ENCODE peak calls at places on chromosome 1, in eight cellular contexts. C is HepG2, I is SK-N-MC, R is mammary epithelial cell, U is MM.1S, Y is HCT116, S is hepatocyte, J is K562. G is an unnamed sample.

GRCh38 chr1:112722601-112723510 is 7.7 kb upstream of the PPM1J start:
- DNase-seq in I (no peak), Y (no peak), J (no peak), S (peak), U (no peak), R (no peak), C (no peak), G (peak)

GRCh38 chr1:225962440-225962975 is 21.5 kb upstream of the LEFTY2 start:
- DNase-seq in I (no peak), Y (no peak), R (no peak), C (peak), J (peak), U (peak), S (peak), G (no peak)

GRCh38 chr1:2496746-2497145 is 20.7 kb downstream of the PLCH2 start:
- DNase-seq in R (no peak), Y (no peak), C (no peak), I (no peak), S (no peak), J (no peak), U (no peak), G (no peak)

GRCh38 chr1:12529640-12530174 is 88.3 kb downstream of the DHRS3 start:
- DNase-seq in Y (no peak), U (no peak), R (no peak), C (no peak), S (no peak), I (no peak), J (no peak), G (no peak)

GRCh38 chr1:23614128-23614660 is 54.9 kb upstream of the ID3 start:
- DNase-seq in S (no peak), U (peak), J (peak), R (no peak), I (no peak), C (no peak), Y (no peak), G (no peak)

GRCh38 chr1:30417701-30418425 is 305.5 kb downstream of the MATN1 start:
- DNase-seq in I (no peak), Y (no peak), R (no peak), S (no peak), U (no peak), J (no peak), C (no peak), G (no peak)

GRCh38 chr1:168734946-168735345 is 5.9 kb upstream of the DPT start:
- DNase-seq in R (no peak), C (no peak), S (no peak), U (no peak), J (no peak), I (no peak), Y (no peak), G (no peak)

GRCh38 chr1:225670806-225671733 is 18.1 kb upstream of the ENAH start:
- DNase-seq in C (peak), R (peak), Y (no peak), S (peak), U (no peak), J (no peak), I (no peak), G (no peak)

GRCh38 chr1:100362821-100363466 is 10.6 kb downstream of the CDC14A start:
- DNase-seq in J (peak), R (no peak), I (no peak), S (no peak), U (no peak), Y (no peak), C (no peak), G (no peak)

GRCh38 chr1:22626219-22626902 is 10.1 kb upstream of the C1QA start:
- DNase-seq in J (no peak), R (no peak), S (no peak), Y (no peak), U (no peak), I (no peak), C (no peak), G (no peak)

GRCh38 chr1:201088901-201089525 is 23.2 kb downstream of the CACNA1S start:
- DNase-seq in S (no peak), U (no peak), J (no peak), R (peak), I (no peak), C (no peak), Y (no peak), G (no peak)

GRCh38 chr1:15992187-15992553 is 11.9 kb upstream of the SRARP start:
- DNase-seq in Y (no peak), U (no peak), S (no peak), R (no peak), J (no peak), I (no peak), C (no peak), G (no peak)
- TF ChIP-seq EZH2 in Y (no peak), U (no peak), S (no peak), R (no peak), J (no peak), I (no peak), C (no peak), G (no peak)

DNA sequence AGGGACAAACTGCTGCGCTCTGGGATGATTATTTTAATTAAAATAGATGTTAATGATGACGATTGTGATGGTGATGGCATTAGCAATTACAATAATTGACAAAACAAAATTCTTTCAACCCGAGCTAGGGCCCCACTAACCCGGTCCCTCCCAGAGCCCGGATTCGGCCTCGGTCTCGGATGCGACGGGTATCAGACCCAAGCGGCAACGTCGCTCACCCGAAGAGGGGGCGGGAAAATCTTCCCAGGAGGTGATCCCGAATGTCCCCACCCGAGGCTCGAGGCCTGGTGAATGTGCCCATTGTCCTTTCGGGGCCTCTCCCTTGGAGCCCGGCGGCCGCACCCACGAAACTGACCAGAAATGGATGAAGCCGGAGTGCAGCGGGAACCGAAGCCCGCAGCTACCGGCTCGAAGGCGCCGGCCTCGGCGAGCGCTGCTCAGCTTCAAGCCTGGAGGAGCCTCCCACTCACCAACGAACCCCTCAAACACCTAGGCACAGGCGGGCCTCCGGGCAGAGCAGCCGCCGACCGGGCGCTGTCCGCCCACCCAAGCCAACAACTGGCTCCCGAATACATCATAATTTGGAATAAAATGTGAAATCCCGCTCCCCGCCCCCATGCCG is 1.2 kb downstream of the TAL1 start:
- DNase-seq in U (no peak), I (no peak), J (no peak), R (no peak), C (no peak), Y (no peak), S (no peak), G (no peak)
- TF ChIP-seq EZH2 in U (peak), I (no peak), J (no peak), R (peak), C (no peak), Y (no peak), S (peak), G (peak)

GRCh38 chr1:212607206-212607923 is 1.2 kb upstream of the ATF3 start:
- DNase-seq in J (no peak), S (no peak), C (no peak), Y (no peak), R (peak), U (peak), I (no peak), G (no peak)

GRCh38 chr1:212608209-212608955 is at the start of gene ATF3:
- DNase-seq in Y (peak), C (peak), S (peak), R (peak), J (peak), I (peak), U (peak), G (peak)

GRCh38 chr1:212606734-212607205 is 1.8 kb upstream of the ATF3 start:
- DNase-seq in U (peak), R (peak), I (no peak), C (no peak), J (peak), S (peak), Y (no peak), G (no peak)

GRCh38 chr1:212608956-212609700 is 567 bp downstream of the ATF3 start:
- DNase-seq in J (peak), U (peak), C (peak), R (no peak), I (no peak), Y (no peak), S (peak), G (peak)

GRCh38 chr1:212607924-212608208 is 695 bp upstream of the ATF3 start:
- DNase-seq in R (no peak), J (no peak), I (no peak), S (no peak), U (no peak), Y (no peak), C (no peak), G (no peak)
- TF ChIP-seq EZH2 in R (no peak), J (no peak), I (no peak), S (no peak), U (no peak), Y (no peak), C (no peak), G (no peak)

GRCh38 chr1:155128469-155128754 is 736 bp downstream of the EFNA1 start:
- DNase-seq in U (no peak), C (no peak), S (no peak), Y (no peak), R (peak), J (no peak), I (no peak), G (no peak)

GRCh38 chr1:155127672-155128468 is at the start of gene EFNA1:
- DNase-seq in I (no peak), U (peak), Y (no peak), S (peak), J (peak), C (peak), R (peak), G (no peak)

GRCh38 chr1:155126494-155127104 is 1.1 kb upstream of the EFNA1 start:
- DNase-seq in S (peak), C (peak), J (peak), R (no peak), U (no peak), I (peak), Y (no peak), G (peak)

GRCh38 chr1:155125946-155126493 is 1.7 kb upstream of the EFNA1 start:
- DNase-seq in J (no peak), R (no peak), I (no peak), S (peak), Y (no peak), U (no peak), C (peak), G (peak)

DNA sequence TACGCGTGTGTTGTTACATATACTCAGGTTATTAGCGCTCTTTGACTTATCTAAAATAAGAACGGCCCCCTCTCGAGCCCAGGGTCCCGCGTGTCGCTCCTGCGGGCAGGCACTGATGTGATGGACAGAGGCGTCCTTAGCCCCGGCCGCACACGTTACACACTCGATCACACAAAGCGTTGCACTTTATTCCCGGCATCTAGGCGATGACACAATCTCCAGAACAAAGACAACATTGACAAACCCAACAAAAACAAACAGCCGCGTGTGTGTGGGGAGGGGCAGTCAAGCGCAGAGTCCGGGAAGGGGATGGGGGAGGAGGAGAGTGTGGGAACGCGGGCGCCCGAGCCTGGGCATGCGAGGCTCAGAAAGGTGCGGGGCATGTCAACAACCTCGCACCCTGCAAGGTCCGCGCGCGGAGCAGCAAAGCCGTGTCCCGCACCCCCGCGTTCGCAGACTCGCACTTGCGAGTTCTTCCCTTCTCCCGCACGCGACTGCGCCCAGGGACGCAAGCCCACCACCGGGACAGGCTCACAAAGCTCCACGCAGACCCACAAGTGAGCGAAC is 488 bp upstream of the EFNA1 start:
- DNase-seq in I (no peak), C (peak), Y (no peak), U (no peak), J (no peak), S (peak), R (peak), G (no peak)
- TF ChIP-seq EZH2 in I (no peak), C (no peak), Y (no peak), U (peak), J (no peak), S (no peak), R (no peak), G (no peak)

GRCh38 chr1:40792036-40792435 is 8.4 kb downstream of the KCNQ4 start:
- DNase-seq in J (no peak), S (no peak), Y (no peak), R (no peak), I (no peak), C (no peak), U (no peak), G (no peak)
- TF ChIP-seq EZH2 in J (no peak), S (no peak), Y (no peak), R (no peak), I (no peak), C (no peak), U (no peak), G (no peak)

GRCh38 chr1:94540440-94541174 is 952 bp downstream of the F3 start:
- DNase-seq in U (no peak), J (no peak), Y (no peak), I (no peak), R (peak), C (no peak), S (no peak), G (no peak)
- TF ChIP-seq EZH2 in U (no peak), J (no peak), Y (no peak), I (no peak), R (no peak), C (no peak), S (no peak), G (no peak)

GRCh38 chr1:38817958-38818705 is 41.4 kb downstream of the RRAGC start:
- DNase-seq in C (no peak), R (no peak), Y (no peak), I (no peak), U (peak), J (peak), S (peak), G (peak)
- TF ChIP-seq EZH2 in C (no peak), R (peak), Y (no peak), I (no peak), U (no peak), J (no peak), S (peak), G (peak)

GRCh38 chr1:3625151-3625907 is 514 bp downstream of the TPRG1L start:
- DNase-seq in J (peak), I (no peak), C (peak), U (peak), S (peak), Y (no peak), R (peak), G (no peak)
- TF ChIP-seq EZH2 in J (no peak), I (no peak), C (no peak), U (no peak), S (no peak), Y (no peak), R (no peak), G (no peak)